ENCODE peak calls at places on chromosomes 11 and 22, in six cellular contexts. U, T, X, R, O and D are unnamed samples.

GRCh38 chr11:118443590-118444218 is 7.4 kb downstream of the KMT2A start:
- DNase-seq in U (no peak), T (no peak), X (no peak), R (no peak), O (no peak), D (no peak)

GRCh38 chr11:121478226-121478894 is 25.6 kb upstream of the SORL1-AS1 start:
- DNase-seq in U (no peak), T (no peak), X (no peak), R (no peak), O (peak), D (no peak)

GRCh38 chr11:1706634-1707400 is 9.8 kb downstream of the KRTAP5-6 start:
- DNase-seq in U (peak), T (no peak), X (no peak), R (no peak), O (peak), D (no peak)

GRCh38 chr11:116357769-116358544 is 414.8 kb downstream of the BUD13 start:
- DNase-seq in U (peak), T (no peak), X (no peak), R (no peak), O (no peak), D (no peak)

GRCh38 chr22:43343262-43343988 is at the start of gene SCUBE1:
- DNase-seq in U (peak), T (peak), X (no peak), R (peak), O (peak), D (no peak)

GRCh38 chr11:123434262-123434661 is 4.2 kb downstream of the GRAMD1B start:
- DNase-seq in U (no peak), T (no peak), X (peak), R (no peak), O (peak), D (no peak)

GRCh38 chr11:57978686-57979531 is 44.8 kb upstream of the OR9Q1 start:
- DNase-seq in U (no peak), T (no peak), X (no peak), R (no peak), O (no peak), D (no peak)

GRCh38 chr11:7520011-7520942 is 6.5 kb downstream of the PPFIBP2 start:
- DNase-seq in U (no peak), T (no peak), X (peak), R (no peak), O (no peak), D (no peak)

GRCh38 chr22:27195104-27195503 is 537.7 kb downstream of the MIAT start:
- DNase-seq in U (peak), T (no peak), X (no peak), R (no peak), O (no peak), D (no peak)